ENCODE peak calls at places on chromosomes 12 and 14, in five cellular contexts. One of them, this sample, is unnamed.

GRCh38 chr14:74583689-74584434 is 28.2 kb downstream of the LTBP2 start:
- DNase-seq in PC-3: peak
- DNase-seq in MM.1S: no peak
- DNase-seq in HCT116: peak
- DNase-seq in neural progenitor cell: no peak
- DNase-seq in this sample: peak

GRCh38 chr14:50647282-50647681 is 20.8 kb downstream of the SAV1 start:
- DNase-seq in PC-3: no peak
- DNase-seq in HCT116: no peak
- DNase-seq in MM.1S: peak
- DNase-seq in neural progenitor cell: no peak
- DNase-seq in this sample: no peak

GRCh38 chr14:100698719-100699448 is 27.8 kb upstream of the DLK1 start:
- DNase-seq in HCT116: no peak
- DNase-seq in neural progenitor cell: no peak
- DNase-seq in PC-3: no peak
- DNase-seq in MM.1S: no peak
- DNase-seq in this sample: no peak

GRCh38 chr14:36227802-36228201 is 51.3 kb upstream of the PTCSC3 start:
- DNase-seq in HCT116: no peak
- DNase-seq in neural progenitor cell: no peak
- DNase-seq in MM.1S: no peak
- DNase-seq in PC-3: peak
- DNase-seq in this sample: no peak

GRCh38 chr12:43551271-43551970 is 582 bp downstream of the ADAMTS20 start:
- DNase-seq in HCT116: no peak
- DNase-seq in PC-3: no peak
- DNase-seq in neural progenitor cell: peak
- DNase-seq in MM.1S: no peak
- DNase-seq in this sample: peak

GRCh38 chr14:75431827-75432226 is 4.0 kb downstream of the JDP2 start:
- DNase-seq in MM.1S: no peak
- DNase-seq in neural progenitor cell: no peak
- DNase-seq in PC-3: no peak
- DNase-seq in HCT116: no peak
- DNase-seq in this sample: no peak

GRCh38 chr12:26906704-26907103 is 31.1 kb downstream of the INTS13 start:
- DNase-seq in PC-3: no peak
- DNase-seq in neural progenitor cell: no peak
- DNase-seq in HCT116: no peak
- DNase-seq in MM.1S: peak
- DNase-seq in this sample: no peak

GRCh38 chr12:65540140-65540539 is 261.7 kb downstream of the MSRB3 start:
- DNase-seq in MM.1S: no peak
- DNase-seq in neural progenitor cell: no peak
- DNase-seq in PC-3: no peak
- DNase-seq in HCT116: no peak
- DNase-seq in this sample: no peak

GRCh38 chr12:124938606-124939427 is 24.4 kb upstream of the UBC start:
- DNase-seq in MM.1S: peak
- DNase-seq in PC-3: peak
- DNase-seq in neural progenitor cell: peak
- DNase-seq in HCT116: peak
- DNase-seq in this sample: peak

GRCh38 chr12:102300824-102301461 is 103.3 kb upstream of the PMCH start:
- DNase-seq in HCT116: peak
- DNase-seq in MM.1S: peak
- DNase-seq in neural progenitor cell: peak
- DNase-seq in PC-3: peak
- DNase-seq in this sample: peak

GRCh38 chr12:109130755-109131521 is 14.6 kb downstream of the ACACB start:
- DNase-seq in MM.1S: no peak
- DNase-seq in neural progenitor cell: peak
- DNase-seq in HCT116: peak
- DNase-seq in PC-3: no peak
- DNase-seq in this sample: no peak

GRCh38 chr12:98821232-98821631 is 176.1 kb downstream of the APAF1 start:
- DNase-seq in PC-3: no peak
- DNase-seq in neural progenitor cell: peak
- DNase-seq in MM.1S: no peak
- DNase-seq in HCT116: no peak
- DNase-seq in this sample: no peak

GRCh38 chr14:97276573-97276972 is 479.4 kb downstream of the VRK1 start:
- DNase-seq in HCT116: no peak
- DNase-seq in PC-3: peak
- DNase-seq in neural progenitor cell: no peak
- DNase-seq in MM.1S: no peak
- DNase-seq in this sample: no peak

GRCh38 chr14:69716483-69717187 is 50.3 kb upstream of the SRSF5 start:
- DNase-seq in MM.1S: peak
- DNase-seq in PC-3: peak
- DNase-seq in neural progenitor cell: no peak
- DNase-seq in HCT116: no peak
- DNase-seq in this sample: peak

GRCh38 chr14:20794644-20795369 is 7.8 kb downstream of the RNASE1 start:
- DNase-seq in MM.1S: no peak
- DNase-seq in PC-3: no peak
- DNase-seq in neural progenitor cell: no peak
- DNase-seq in HCT116: no peak
- DNase-seq in this sample: no peak

GRCh38 chr14:99728231-99728920 is 44.3 kb downstream of the CYP46A1 start:
- DNase-seq in PC-3: no peak
- DNase-seq in HCT116: no peak
- DNase-seq in neural progenitor cell: peak
- DNase-seq in MM.1S: no peak
- DNase-seq in this sample: no peak

GRCh38 chr14:55107766-55108554 is 21.1 kb upstream of the LGALS3 start:
- DNase-seq in PC-3: peak
- DNase-seq in HCT116: peak
- DNase-seq in MM.1S: no peak
- DNase-seq in neural progenitor cell: no peak
- DNase-seq in this sample: peak

GRCh38 chr12:116736962-116737773 is 701 bp downstream of the SPRING1 start:
- DNase-seq in neural progenitor cell: peak
- DNase-seq in MM.1S: no peak
- DNase-seq in HCT116: no peak
- DNase-seq in PC-3: no peak
- DNase-seq in this sample: peak

GRCh38 chr12:132444283-132444682 is 45.7 kb upstream of the FBRSL1 start:
- DNase-seq in HCT116: no peak
- DNase-seq in MM.1S: no peak
- DNase-seq in PC-3: no peak
- DNase-seq in neural progenitor cell: no peak
- DNase-seq in this sample: no peak

GRCh38 chr12:122111070-122111750 is 32.7 kb downstream of the MLXIP start:
- DNase-seq in MM.1S: no peak
- DNase-seq in HCT116: peak
- DNase-seq in PC-3: peak
- DNase-seq in neural progenitor cell: no peak
- DNase-seq in this sample: no peak

GRCh38 chr12:122102331-122102730 is 23.8 kb downstream of the MLXIP start:
- DNase-seq in PC-3: no peak
- DNase-seq in MM.1S: no peak
- DNase-seq in neural progenitor cell: no peak
- DNase-seq in HCT116: no peak
- DNase-seq in this sample: no peak

GRCh38 chr12:122104844-122105243 is 26.3 kb downstream of the MLXIP start:
- DNase-seq in neural progenitor cell: no peak
- DNase-seq in HCT116: no peak
- DNase-seq in PC-3: no peak
- DNase-seq in MM.1S: no peak
- DNase-seq in this sample: no peak

DNA sequence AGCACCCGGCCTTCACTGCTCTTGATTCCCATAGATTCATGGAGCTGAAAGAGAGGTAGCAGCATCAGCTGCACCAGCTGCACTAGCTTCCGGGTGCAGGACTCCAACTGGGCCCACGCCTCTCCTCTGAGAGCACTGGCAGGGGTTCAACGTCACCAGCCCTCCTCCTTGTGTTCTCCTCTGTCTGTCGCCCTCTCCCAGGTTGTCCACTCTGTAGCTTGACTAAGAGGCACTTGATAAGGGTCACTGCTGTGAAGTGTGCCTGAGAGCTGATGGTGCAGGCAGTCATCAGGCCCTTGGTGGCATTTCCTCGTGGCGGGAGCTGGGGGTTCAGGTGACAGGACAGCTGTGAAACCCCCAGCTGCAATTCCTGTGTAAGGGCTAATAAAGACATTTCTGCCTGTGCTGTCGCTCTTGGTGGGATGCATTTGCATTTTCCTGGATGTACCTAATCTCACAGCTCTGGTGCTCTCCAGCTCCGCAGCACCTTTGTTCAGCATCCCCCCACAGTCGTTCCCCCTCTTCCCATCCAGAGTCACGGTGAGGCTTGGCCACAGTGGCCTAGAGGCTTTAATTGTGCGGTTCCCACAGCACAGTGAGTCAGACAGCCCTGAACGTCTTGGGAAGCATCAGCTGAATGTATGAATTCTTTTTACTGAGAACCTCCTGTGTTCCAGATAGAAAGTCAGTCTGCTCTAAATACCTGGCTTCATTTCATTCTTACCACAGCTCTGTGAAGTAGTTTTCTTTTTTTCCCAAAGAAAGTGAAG is 28.5 kb downstream of the MLXIP start:
- DNase-seq in MM.1S: no peak
- DNase-seq in neural progenitor cell: no peak
- DNase-seq in PC-3: peak
- DNase-seq in HCT116: no peak
- DNase-seq in this sample: no peak
- H3K27ac ChIP-seq in MM.1S: no peak
- H3K27ac ChIP-seq in neural progenitor cell: no peak
- H3K27ac ChIP-seq in PC-3: peak
- H3K27ac ChIP-seq in HCT116: no peak
- H3K27ac ChIP-seq in this sample: no peak

DNA sequence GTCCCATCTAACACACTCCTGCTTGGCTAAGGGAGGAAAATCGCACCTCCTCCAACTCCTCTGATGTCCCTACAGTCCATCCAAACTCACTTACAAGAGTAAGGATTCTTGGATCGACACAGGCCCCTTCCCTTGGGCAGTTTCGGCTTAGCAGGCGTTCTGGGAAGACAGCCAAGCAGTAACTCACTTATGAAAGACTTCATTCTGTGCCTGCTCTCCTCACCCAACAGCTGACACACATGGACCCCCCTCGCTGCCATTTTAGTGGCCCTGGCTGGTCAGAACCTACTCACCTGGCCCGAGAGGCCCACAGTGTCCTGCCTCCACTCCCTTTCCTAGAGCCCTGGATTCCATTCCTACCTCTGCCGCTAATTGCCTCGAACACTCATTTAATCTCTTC is 52.3 kb upstream of the BCL2L14 start:
- DNase-seq in PC-3: peak
- DNase-seq in MM.1S: no peak
- DNase-seq in HCT116: no peak
- DNase-seq in neural progenitor cell: no peak
- DNase-seq in this sample: peak
- TF ChIP-seq EZH2phosphoT487 in PC-3: no peak
- TF ChIP-seq EZH2phosphoT487 in MM.1S: no peak
- TF ChIP-seq EZH2phosphoT487 in HCT116: no peak
- TF ChIP-seq EZH2phosphoT487 in neural progenitor cell: no peak
- TF ChIP-seq EZH2phosphoT487 in this sample: no peak

GRCh38 chr12:69042970-69043369 is 110.0 kb upstream of the CPM start:
- DNase-seq in MM.1S: no peak
- DNase-seq in HCT116: no peak
- DNase-seq in neural progenitor cell: no peak
- DNase-seq in PC-3: no peak
- DNase-seq in this sample: no peak
- H3K27ac ChIP-seq in MM.1S: no peak
- H3K27ac ChIP-seq in HCT116: no peak
- H3K27ac ChIP-seq in neural progenitor cell: no peak
- H3K27ac ChIP-seq in PC-3: no peak
- H3K27ac ChIP-seq in this sample: no peak

GRCh38 chr12:92299344-92299743 is 153.7 kb upstream of the BTG1 start:
- DNase-seq in MM.1S: no peak
- DNase-seq in neural progenitor cell: no peak
- DNase-seq in HCT116: no peak
- DNase-seq in PC-3: no peak
- DNase-seq in this sample: no peak

GRCh38 chr12:92295523-92295922 is 149.9 kb upstream of the BTG1 start:
- DNase-seq in MM.1S: no peak
- DNase-seq in PC-3: no peak
- DNase-seq in neural progenitor cell: no peak
- DNase-seq in HCT116: no peak
- DNase-seq in this sample: peak

GRCh38 chr12:92299744-92300143 is 154.1 kb upstream of the BTG1 start:
- DNase-seq in neural progenitor cell: no peak
- DNase-seq in HCT116: no peak
- DNase-seq in MM.1S: no peak
- DNase-seq in PC-3: no peak
- DNase-seq in this sample: no peak

GRCh38 chr12:92297405-92297804 is 151.8 kb upstream of the BTG1 start:
- DNase-seq in neural progenitor cell: no peak
- DNase-seq in HCT116: no peak
- DNase-seq in PC-3: no peak
- DNase-seq in MM.1S: no peak
- DNase-seq in this sample: no peak

GRCh38 chr12:92297932-92298681 is 152.5 kb upstream of the BTG1 start:
- DNase-seq in MM.1S: no peak
- DNase-seq in neural progenitor cell: no peak
- DNase-seq in PC-3: no peak
- DNase-seq in HCT116: no peak
- DNase-seq in this sample: no peak
- TF ChIP-seq EZH2phosphoT487 in MM.1S: no peak
- TF ChIP-seq EZH2phosphoT487 in neural progenitor cell: no peak
- TF ChIP-seq EZH2phosphoT487 in PC-3: no peak
- TF ChIP-seq EZH2phosphoT487 in HCT116: no peak
- TF ChIP-seq EZH2phosphoT487 in this sample: no peak

This sample was measured in hepatocyte.